ENCODE peak calls at places on chromosomes 12 and 14, in eight cellular contexts. B is pancreas; K is stomach; N is CD8-positive, alpha-beta T cell; F is uterus; W is cardiac muscle cell; J is testis; C is heart left ventricle. G is an unnamed sample. For H3K27me3 and H3K4me1, the result is how much of the 10 kb centered on the place peaks cover.

GRCh38 chr12:30438526-30439120 is 257.0 kb downstream of the IPO8 start:
- DNase-seq in F (no peak), W (no peak), K (no peak), N (no peak), B (no peak), J (no peak), C (no peak), G (no peak)

GRCh38 chr12:68375701-68376469 is 43.7 kb upstream of the MDM1 start:
- DNase-seq in F (no peak), J (no peak), C (no peak), K (no peak), W (no peak), B (no peak), N (no peak), G (no peak)

GRCh38 chr12:10722502-10722904 is 620 bp downstream of the YBX3 start:
- DNase-seq in J (peak), K (peak), B (no peak), F (peak), W (peak), C (peak), N (peak), G (peak)

GRCh38 chr12:50166776-50167025 is 468 bp downstream of the CERS5 start:
- DNase-seq in B (peak), K (peak), F (peak), J (peak), W (no peak), C (no peak), N (no peak), G (peak)

GRCh38 chr12:116684891-116685290 is 53.0 kb downstream of the SPRING1 start:
- DNase-seq in B (no peak), W (no peak), C (no peak), N (no peak), K (no peak), F (no peak), J (no peak), G (no peak)

GRCh38 chr12:62640910-62641448 is 174.4 kb downstream of the MON2 start:
- DNase-seq in N (no peak), W (no peak), K (no peak), B (no peak), F (no peak), J (no peak), C (no peak), G (no peak)

GRCh38 chr14:47536341-47536740 is 139.1 kb downstream of the MDGA2 start:
- DNase-seq in C (no peak), K (no peak), B (no peak), N (no peak), F (no peak), W (no peak), J (no peak), G (no peak)

GRCh38 chr12:13038491-13039161 is 5.6 kb upstream of the FAM234B start:
- DNase-seq in J (no peak), W (no peak), F (no peak), B (no peak), C (no peak), K (no peak), N (no peak), G (no peak)

GRCh38 chr12:55970775-55971174 is 3.1 kb upstream of the RAB5B start:
- DNase-seq in F (no peak), B (no peak), K (no peak), W (no peak), C (no peak), N (no peak), J (no peak), G (no peak)

GRCh38 chr12:10557766-10558165 is 52.1 kb downstream of the EIF2S3B start:
- DNase-seq in W (no peak), F (no peak), K (no peak), J (no peak), C (no peak), B (no peak), N (no peak), G (no peak)

DNA sequence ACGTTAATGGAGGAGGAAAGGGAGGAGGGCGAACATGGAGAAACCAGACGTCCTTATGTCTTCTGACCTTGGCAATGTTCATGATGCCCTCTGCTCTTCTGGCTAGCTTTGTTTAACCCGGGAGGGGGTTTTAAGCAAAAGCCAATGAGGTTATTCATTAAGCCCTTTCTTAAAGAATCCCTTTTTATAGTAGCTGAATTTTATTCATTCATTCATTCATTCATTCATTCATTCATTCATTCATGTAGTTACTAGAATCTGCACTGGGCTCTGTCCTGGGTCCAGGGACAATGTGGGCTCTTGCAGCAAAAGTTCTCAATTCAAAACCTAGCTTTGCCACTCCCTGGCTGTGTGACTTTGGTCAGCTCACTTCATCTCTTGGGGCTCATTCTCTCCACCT is 14.0 kb downstream of the LHX5 start:
- DNase-seq in K (no peak), F (no peak), J (no peak), W (no peak), C (no peak), N (no peak), B (no peak), G (no peak)
- H3K27me3 ChIP-seq in K (under half), F (under half), J (under half), W (half or more), C (under half), N (under half), B (under half), G (under half)

GRCh38 chr14:75176142-75176820 is at the start of gene TMED10:
- DNase-seq in W (peak), K (peak), J (peak), C (peak), F (peak), B (peak), N (peak), G (peak)
- TF ChIP-seq CTCF in W (no peak), K (no peak), J (no peak), C (no peak), F (peak), B (no peak), N (no peak), G (no peak)

DNA sequence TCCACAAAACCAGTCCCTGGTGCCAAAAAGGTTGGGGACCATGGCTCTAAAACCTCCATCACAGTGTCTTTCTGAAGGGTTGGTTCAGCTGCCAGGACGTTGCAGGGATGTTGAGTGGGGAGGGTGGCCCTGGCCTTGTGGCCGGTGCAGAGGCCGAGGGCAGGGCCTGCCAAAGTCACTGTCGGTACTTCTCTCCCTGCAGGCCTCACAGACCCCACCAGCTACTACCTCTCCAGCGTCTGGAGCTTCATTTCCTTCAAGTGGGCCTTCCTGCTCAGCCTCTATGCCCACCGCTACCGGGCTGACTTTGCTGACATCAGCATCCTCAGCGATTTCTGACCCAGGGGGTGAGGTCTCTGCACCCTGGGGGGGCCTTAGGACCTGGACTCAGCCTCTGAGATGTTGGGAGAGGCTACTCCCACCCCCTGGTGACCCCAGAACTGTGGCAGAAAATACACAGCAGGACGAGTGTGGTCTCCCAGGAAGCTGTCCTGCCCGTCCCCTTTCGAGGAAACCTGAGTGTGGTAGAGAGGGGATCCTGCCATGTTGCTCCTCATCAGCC is 7.0 kb downstream of the SLC48A1 start:
- DNase-seq in W (no peak), C (no peak), N (no peak), F (no peak), K (no peak), B (no peak), J (no peak), G (no peak)
- H3K4me1 ChIP-seq in W (under half), C (under half), N (under half), F (under half), K (half or more), B (under half), J (under half), G (under half)

DNA sequence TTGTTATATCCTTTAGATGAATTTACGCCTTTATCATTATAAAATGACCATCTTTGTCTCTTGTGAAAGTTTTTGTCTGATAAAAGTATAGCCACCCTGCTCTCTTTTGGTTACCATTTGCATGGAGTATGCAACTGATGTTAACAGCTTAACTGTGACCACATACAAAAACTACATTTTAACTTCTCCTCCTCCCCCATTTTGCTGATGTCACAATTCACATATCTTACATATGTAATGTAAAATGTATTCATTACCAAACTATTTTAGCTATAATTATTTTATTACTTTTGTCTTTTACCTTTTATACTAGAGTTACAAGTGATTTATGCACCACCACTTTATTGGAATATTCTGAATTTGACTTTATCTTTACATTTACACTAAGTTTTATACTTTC is 184.5 kb upstream of the NPAS3 start:
- DNase-seq in K (no peak), C (no peak), W (no peak), F (no peak), B (no peak), N (no peak), J (no peak), G (no peak)
- H3K27me3 ChIP-seq in K (under half), C (under half), W (under half), F (under half), B (under half), N (under half), J (under half), G (under half)

GRCh38 chr12:1591029-1591428 is 3.4 kb downstream of the FBXL14 start:
- DNase-seq in K (no peak), W (no peak), C (no peak), N (no peak), B (no peak), J (no peak), F (no peak), G (no peak)
- TF ChIP-seq CTCF in K (no peak), W (no peak), C (peak), N (peak), B (no peak), J (no peak), F (no peak), G (no peak)

GRCh38 chr12:132439333-132439904 is 50.5 kb upstream of the FBRSL1 start:
- DNase-seq in F (no peak), K (no peak), J (no peak), B (no peak), C (no peak), N (no peak), W (no peak), G (no peak)

GRCh38 chr12:132436791-132437251 is 53.1 kb upstream of the FBRSL1 start:
- DNase-seq in N (no peak), F (no peak), C (no peak), W (no peak), B (no peak), J (no peak), K (no peak), G (no peak)

GRCh38 chr12:132438726-132439125 is 51.2 kb upstream of the FBRSL1 start:
- DNase-seq in K (no peak), C (no peak), J (no peak), N (no peak), F (no peak), B (no peak), W (no peak), G (no peak)

GRCh38 chr12:132437252-132438138 is 52.5 kb upstream of the FBRSL1 start:
- DNase-seq in B (no peak), K (no peak), N (no peak), C (no peak), F (no peak), W (no peak), J (no peak), G (no peak)

GRCh38 chr12:132438139-132438700 is 51.7 kb upstream of the FBRSL1 start:
- DNase-seq in C (no peak), J (no peak), F (no peak), K (no peak), W (no peak), N (no peak), B (no peak), G (no peak)
- H3K4me1 ChIP-seq in C (under half), J (under half), F (under half), K (under half), W (under half), N (half or more), B (under half), G (under half)